ENCODE peak calls at places on chromosomes 6 and 20, in six cellular contexts. U, E, V, J, B and R are unnamed samples.

GRCh38 chr6:147752686-147753418 is 244.4 kb downstream of the SAMD5 start:
- DNase-seq in U (no peak), E (no peak), V (peak), J (no peak), B (no peak), R (no peak)

GRCh38 chr6:34791164-34791841 is 580 bp upstream of the BLTP3A start:
- DNase-seq in U (peak), E (no peak), V (no peak), J (peak), B (peak), R (peak)

GRCh38 chr6:144809120-144809519 is 524.0 kb downstream of the UTRN start:
- DNase-seq in U (no peak), E (no peak), V (no peak), J (no peak), B (no peak), R (no peak)

GRCh38 chr20:24098886-24099285 is 110.3 kb upstream of the GGTLC1 start:
- DNase-seq in U (no peak), E (peak), V (no peak), J (no peak), B (no peak), R (no peak)

GRCh38 chr6:64817525-64817924 is 889.5 kb downstream of the EYS start:
- DNase-seq in U (no peak), E (no peak), V (no peak), J (no peak), B (no peak), R (no peak)

GRCh38 chr20:44681796-44682566 is 30.5 kb upstream of the ADA start:
- DNase-seq in U (no peak), E (no peak), V (no peak), J (no peak), B (no peak), R (no peak)

GRCh38 chr6:131683479-131683878 is 17.7 kb downstream of the OR2A4 start:
- DNase-seq in U (no peak), E (no peak), V (no peak), J (no peak), B (no peak), R (no peak)

GRCh38 chr6:125995972-125996580 is 9.7 kb downstream of the TRMT11 start:
- DNase-seq in U (peak), E (peak), V (no peak), J (peak), B (peak), R (peak)

GRCh38 chr6:32969685-32970412 is 1.5 kb downstream of the BRD2 start:
- DNase-seq in U (peak), E (peak), V (peak), J (peak), B (peak), R (peak)

GRCh38 chr6:132764370-132764769 is 6.7 kb upstream of the VNN2 start:
- DNase-seq in U (peak), E (peak), V (peak), J (no peak), B (peak), R (no peak)

GRCh38 chr6:56555438-56555872 is 87.2 kb downstream of the DST start:
- DNase-seq in U (no peak), E (peak), V (no peak), J (no peak), B (no peak), R (no peak)

GRCh38 chr6:35500782-35501181 is 3.9 kb upstream of the TEAD3 start:
- DNase-seq in U (no peak), E (no peak), V (no peak), J (no peak), B (no peak), R (no peak)

GRCh38 chr20:59020938-59021551 is 1.8 kb downstream of the TUBB1 start:
- DNase-seq in U (no peak), E (peak), V (no peak), J (no peak), B (no peak), R (no peak)

GRCh38 chr6:150767585-150768164 is 97.8 kb upstream of the MTHFD1L start:
- DNase-seq in U (peak), E (peak), V (no peak), J (no peak), B (no peak), R (no peak)

GRCh38 chr6:90631046-90631445 is 44.2 kb upstream of the MAP3K7 start:
- DNase-seq in U (no peak), E (no peak), V (no peak), J (no peak), B (no peak), R (no peak)
- TF ChIP-seq CTCF in U (no peak), E (no peak), V (no peak), J (no peak), B (peak), R (no peak)

GRCh38 chr6:52098649-52099184 is 11.3 kb upstream of the PKHD1 start:
- DNase-seq in U (no peak), E (no peak), V (no peak), J (no peak), B (no peak), R (no peak)
- TF ChIP-seq CTCF in U (no peak), E (no peak), V (no peak), J (no peak), B (no peak), R (no peak)

DNA sequence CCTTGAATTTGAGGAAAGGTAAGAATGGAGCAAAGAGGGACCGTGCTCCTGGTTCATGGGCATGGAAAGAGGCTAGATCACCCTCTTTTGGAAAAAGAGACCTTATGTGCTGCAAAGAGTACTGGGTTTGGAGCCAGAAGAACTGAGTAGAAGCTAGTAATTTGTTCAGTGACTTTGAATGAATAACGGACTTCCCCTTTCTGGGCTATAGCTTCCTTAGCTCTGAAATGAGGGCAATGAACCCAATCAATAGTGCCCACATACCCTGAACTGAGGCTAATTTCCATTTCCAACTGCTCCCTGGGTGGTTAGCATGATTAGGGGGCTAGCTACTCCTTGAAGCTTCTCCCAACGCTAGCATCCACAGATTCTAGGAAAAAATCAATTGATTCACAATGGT is 121.4 kb downstream of the UNC5CL start:
- DNase-seq in U (no peak), E (no peak), V (no peak), J (no peak), B (no peak), R (no peak)
- TF ChIP-seq CTCF in U (no peak), E (no peak), V (no peak), J (no peak), B (no peak), R (no peak)

GRCh38 chr20:19787366-19787765 is 29.3 kb downstream of the RIN2 start:
- DNase-seq in U (no peak), E (peak), V (no peak), J (no peak), B (no peak), R (no peak)
- TF ChIP-seq CTCF in U (no peak), E (no peak), V (no peak), J (no peak), B (no peak), R (no peak)

GRCh38 chr20:60050193-60050960 is 92.2 kb downstream of the CDH26 start:
- DNase-seq in U (no peak), E (no peak), V (no peak), J (no peak), B (no peak), R (no peak)
- TF ChIP-seq CTCF in U (no peak), E (no peak), V (no peak), J (no peak), B (peak), R (peak)

GRCh38 chr6:107603029-107603428 is 113.1 kb downstream of the SOBP start:
- DNase-seq in U (no peak), E (no peak), V (no peak), J (no peak), B (no peak), R (no peak)
- TF ChIP-seq CTCF in U (no peak), E (no peak), V (no peak), J (no peak), B (no peak), R (no peak)

DNA sequence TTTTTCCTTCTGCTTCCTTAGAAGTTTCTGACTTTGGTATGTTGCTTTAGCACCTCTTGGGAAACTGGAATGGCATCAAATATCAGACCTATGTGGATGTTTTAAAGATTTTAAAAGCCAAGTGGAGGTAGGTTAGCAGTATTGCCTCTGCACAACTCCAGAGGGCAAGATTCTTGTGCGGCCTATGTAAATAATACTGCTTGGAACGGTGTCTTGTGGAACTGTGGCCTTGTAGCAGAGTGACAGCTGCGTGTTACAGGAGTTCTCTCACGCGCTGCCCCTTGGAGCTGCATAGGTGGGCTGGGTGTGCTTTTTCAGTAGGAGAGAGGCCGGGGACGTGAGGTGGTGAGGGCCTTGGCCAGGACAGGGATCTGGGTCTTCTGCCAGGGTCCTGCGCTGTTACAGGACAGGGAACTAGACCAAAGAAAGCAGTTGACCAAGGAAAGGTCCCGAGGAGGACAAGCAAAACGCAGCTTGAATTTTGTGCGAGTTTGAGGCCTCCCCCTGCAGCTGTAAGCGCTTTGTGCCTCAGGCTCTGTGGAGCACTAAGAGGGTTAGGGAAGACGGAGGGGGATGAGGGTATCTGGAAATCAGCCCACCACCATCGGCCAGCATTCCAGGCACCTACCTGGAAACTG is 1.5 kb downstream of the TMEM181 start:
- DNase-seq in U (no peak), E (no peak), V (no peak), J (no peak), B (no peak), R (no peak)
- TF ChIP-seq CTCF in U (no peak), E (no peak), V (no peak), J (no peak), B (no peak), R (no peak)

GRCh38 chr6:1552296-1552761 is 57.4 kb upstream of the FOXC1 start:
- DNase-seq in U (no peak), E (peak), V (no peak), J (no peak), B (no peak), R (no peak)
- TF ChIP-seq CTCF in U (no peak), E (peak), V (peak), J (no peak), B (peak), R (peak)